ENCODE peak calls at places on chromosomes 2 and 18, in four cellular contexts. C, F, W and Z are unnamed samples.

GRCh38 chr18:55821219-55821618 is 233.2 kb upstream of the TCF4 start:
- DNase-seq in W (peak), C (no peak), F (no peak), Z (no peak)

GRCh38 chr2:232342635-232343565 is 35.7 kb upstream of the ALPP start:
- DNase-seq in F (peak), C (no peak), W (no peak), Z (peak)

GRCh38 chr18:68660355-68661183 is 54.3 kb downstream of the TMX3 start:
- DNase-seq in C (no peak), F (no peak), W (peak), Z (no peak)

GRCh38 chr2:6957031-6957714 is 40.0 kb downstream of the RNF144A start:
- DNase-seq in F (no peak), C (no peak), W (no peak), Z (no peak)

GRCh38 chr2:97678217-97678762 is 8.8 kb downstream of the C2orf92 start:
- DNase-seq in C (no peak), F (no peak), W (no peak), Z (no peak)

GRCh38 chr2:122643725-122644329 is 888.4 kb downstream of the TSN start:
- DNase-seq in F (no peak), C (peak), W (peak), Z (no peak)

GRCh38 chr18:51236225-51236624 is 38.7 kb upstream of the MEX3C start:
- DNase-seq in C (no peak), W (peak), F (no peak), Z (no peak)

GRCh38 chr2:45700407-45701013 is 49.0 kb downstream of the PRKCE start:
- DNase-seq in W (no peak), C (no peak), F (no peak), Z (no peak)

GRCh38 chr2:56267412-56267788 is 83.6 kb downstream of the CCDC85A start:
- DNase-seq in W (no peak), C (no peak), F (no peak), Z (no peak)

GRCh38 chr2:27380626-27381556 is at the start of gene ZNF513:
- DNase-seq in C (peak), F (peak), W (peak), Z (peak)

GRCh38 chr2:207416111-207416510 is 113.7 kb upstream of the CREB1 start:
- DNase-seq in C (no peak), W (peak), F (no peak), Z (no peak)

GRCh38 chr2:182587831-182588230 is 128.2 kb upstream of the DNAJC10 start:
- DNase-seq in W (peak), F (no peak), C (no peak), Z (no peak)

GRCh38 chr2:28009732-28010131 is 119.2 kb downstream of the BABAM2 start:
- DNase-seq in C (peak), F (no peak), W (no peak), Z (no peak)

GRCh38 chr2:238716171-238716570 is 131.7 kb upstream of the TWIST2 start:
- DNase-seq in W (no peak), F (no peak), C (no peak), Z (no peak)

GRCh38 chr2:83587309-83587708 is 871.8 kb downstream of the SUCLG1 start:
- DNase-seq in W (no peak), F (no peak), C (no peak), Z (no peak)

GRCh38 chr2:85826990-85827878 is 61.6 kb downstream of the ST3GAL5 start:
- DNase-seq in W (peak), C (peak), F (peak), Z (peak)

GRCh38 chr2:218961651-218962570 is 2.4 kb downstream of the CDK5R2 start:
- DNase-seq in C (no peak), F (no peak), W (no peak), Z (no peak)

GRCh38 chr2:237858294-237859081 is 935 bp upstream of the RAMP1 start:
- DNase-seq in W (peak), F (peak), C (peak), Z (peak)

GRCh38 chr18:31954349-31954748 is 11.4 kb upstream of the TRAPPC8 start:
- DNase-seq in F (no peak), W (no peak), C (no peak), Z (no peak)

GRCh38 chr2:197168705-197169104 is 141.9 kb downstream of the ANKRD44 start:
- DNase-seq in C (peak), F (no peak), W (peak), Z (peak)

GRCh38 chr2:159230145-159230877 is 56.2 kb downstream of the WDSUB1 start:
- DNase-seq in F (no peak), W (no peak), C (no peak), Z (no peak)

GRCh38 chr18:62828852-62829251 is 113.5 kb downstream of the PHLPP1 start:
- DNase-seq in F (no peak), W (peak), C (no peak), Z (no peak)

GRCh38 chr2:24743914-24744313 is 49.3 kb downstream of the PTRHD1 start:
- DNase-seq in C (no peak), W (no peak), F (no peak), Z (no peak)

GRCh38 chr2:69936913-69937312 is 22.0 kb downstream of the MXD1 start:
- DNase-seq in F (no peak), C (no peak), W (no peak), Z (no peak)

GRCh38 chr2:628651-629050 is 48.6 kb downstream of the TMEM18 start:
- DNase-seq in C (no peak), W (no peak), F (peak), Z (no peak)

GRCh38 chr2:74010087-74010541 is 25.4 kb downstream of the TET3 start:
- DNase-seq in W (no peak), F (no peak), C (peak), Z (no peak)

GRCh38 chr2:224722777-224723176 is 6.6 kb upstream of the CCDC195 start:
- DNase-seq in W (no peak), C (no peak), F (no peak), Z (no peak)

GRCh38 chr2:201432551-201433388 is 18.5 kb downstream of the TRAK2 start:
- DNase-seq in C (peak), W (peak), F (no peak), Z (no peak)

GRCh38 chr2:20326163-20326780 is 24.4 kb downstream of the PUM2 start:
- DNase-seq in F (no peak), W (peak), C (peak), Z (no peak)

GRCh38 chr2:236988216-236988615 is 97.5 kb upstream of the COPS8 start:
- DNase-seq in C (no peak), F (no peak), W (no peak), Z (no peak)

GRCh38 chr2:29014811-29015414 is 33.8 kb downstream of the TOGARAM2 start:
- DNase-seq in C (peak), F (no peak), W (peak), Z (no peak)

GRCh38 chr2:25294573-25295462 is 46.9 kb downstream of the DNMT3A start:
- DNase-seq in W (peak), F (peak), C (peak), Z (peak)

GRCh38 chr2:205427112-205427511 is 255.2 kb upstream of the NRP2 start:
- DNase-seq in C (no peak), W (peak), F (no peak), Z (no peak)

GRCh38 chr2:16249269-16250055 is 309.1 kb downstream of the MYCN start:
- DNase-seq in W (no peak), F (no peak), C (no peak), Z (no peak)

GRCh38 chr2:69036926-69037325 is 23.9 kb downstream of the ANTXR1 start:
- DNase-seq in F (no peak), C (no peak), W (peak), Z (no peak)

GRCh38 chr18:46899274-46899948 is 17.9 kb downstream of the PIAS2 start:
- DNase-seq in F (no peak), C (no peak), W (no peak), Z (no peak)

GRCh38 chr2:200300650-200301314 is 5.7 kb upstream of the SPATS2L start:
- DNase-seq in F (no peak), W (peak), C (no peak), Z (no peak)

GRCh38 chr2:59196511-59196910 is 955.4 kb upstream of the FANCL start:
- DNase-seq in C (no peak), F (no peak), W (peak), Z (no peak)

GRCh38 chr18:23827681-23828080 is 138.4 kb downstream of the LAMA3 start:
- DNase-seq in W (no peak), C (no peak), F (no peak), Z (no peak)

GRCh38 chr2:230007931-230008707 is 60.6 kb downstream of the SLC16A14 start:
- DNase-seq in W (peak), F (peak), C (peak), Z (peak)
- H3K4me3 ChIP-seq in W (peak), F (no peak), C (no peak), Z (no peak)

GRCh38 chr2:3481736-3482362 is 37.5 kb downstream of the ADI1 start:
- DNase-seq in W (no peak), F (peak), C (no peak), Z (no peak)

GRCh38 chr2:3483986-3484960 is 35.1 kb downstream of the ADI1 start:
- DNase-seq in W (no peak), C (no peak), F (no peak), Z (no peak)

GRCh38 chr2:3485166-3485565 is 34.2 kb downstream of the ADI1 start:
- DNase-seq in C (no peak), W (no peak), F (no peak), Z (no peak)

GRCh38 chr2:3482363-3482821 is 36.9 kb downstream of the ADI1 start:
- DNase-seq in F (peak), W (no peak), C (no peak), Z (no peak)

DNA sequence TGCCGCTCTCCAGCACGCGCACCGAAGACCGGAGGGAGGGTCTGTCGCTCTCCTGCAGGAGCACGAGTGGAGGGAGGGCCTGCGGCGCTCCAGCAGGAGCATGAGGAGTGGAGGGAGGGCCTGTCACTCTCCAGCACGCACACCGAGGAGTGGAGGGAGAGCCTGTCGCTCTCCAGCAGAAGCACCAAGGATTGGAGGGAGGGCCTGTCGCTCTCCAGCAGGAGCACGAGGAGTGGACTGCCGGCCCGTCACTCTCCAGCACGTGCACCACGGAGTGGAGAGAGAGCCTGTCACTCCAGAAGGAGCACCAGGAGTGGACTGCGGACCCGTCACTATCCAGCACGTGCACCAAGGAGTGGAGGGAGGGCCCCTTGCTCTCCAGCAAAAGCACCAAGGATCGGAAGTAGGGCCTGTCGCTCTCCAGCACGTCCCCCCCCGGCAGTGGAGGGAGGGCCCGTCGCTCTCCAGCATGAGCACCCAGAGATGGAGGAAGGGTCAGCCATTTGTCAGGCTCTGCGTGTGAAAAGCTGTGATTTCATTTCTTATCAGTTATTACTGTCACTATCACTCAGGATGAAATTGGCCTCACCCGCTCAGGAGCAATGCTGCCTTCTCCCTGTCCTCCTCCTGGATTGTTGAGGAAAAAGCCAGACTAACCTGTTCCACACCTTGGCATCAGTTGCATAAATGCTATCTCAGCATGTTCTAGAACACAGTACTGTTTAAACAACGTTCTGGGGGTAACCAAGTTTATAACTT is 35.9 kb downstream of the ADI1 start:
- DNase-seq in W (no peak), F (no peak), C (peak), Z (peak)
- H3K4me3 ChIP-seq in W (no peak), F (no peak), C (no peak), Z (no peak)

DNA sequence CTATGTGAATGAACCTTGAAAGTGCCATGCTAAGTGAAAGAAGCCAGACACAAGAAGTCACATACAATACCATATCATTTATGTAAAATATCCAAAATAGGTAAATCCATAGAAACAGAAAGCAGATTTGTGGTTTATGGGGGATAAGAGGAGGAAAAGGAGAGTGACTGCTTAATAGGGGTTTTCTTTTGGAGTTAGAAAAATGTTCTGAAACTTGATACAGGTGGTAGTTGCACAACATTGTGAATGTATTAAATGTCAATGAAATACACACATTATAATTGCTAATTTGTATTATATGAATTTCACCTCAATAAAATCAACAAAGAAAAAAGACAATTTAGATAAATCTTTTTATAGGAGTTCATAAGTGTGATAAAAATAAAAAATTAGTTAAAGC is 37.1 kb downstream of the MEMO1 start:
- DNase-seq in W (no peak), C (no peak), F (no peak), Z (no peak)
- H3K4me3 ChIP-seq in W (no peak), C (no peak), F (no peak), Z (no peak)

GRCh38 chr2:160952462-160952861 is 207.8 kb upstream of the TANK start:
- DNase-seq in W (peak), F (peak), C (peak), Z (peak)
- H3K4me3 ChIP-seq in W (peak), F (peak), C (no peak), Z (peak)